ENCODE peak calls at places on chromosomes 3 and 15, in four cellular contexts. E is H1, V is K562, F is GM12878. L is an unnamed sample.
A peak's percentile ranks its signal among the peaks of the same experiment; 100 is the strongest.

GRCh38 chr15:75089781-75090734 is 66.7 kb downstream of the PPCDC start:
- DNase-seq in E (no peak), V (peak; percentile 33), F (no peak), L (no peak)

GRCh38 chr15:59105839-59106238 is 893 bp downstream of the CCNB2 start:
- DNase-seq in E (no peak), V (peak; percentile 27), F (no peak), L (no peak)

GRCh38 chr3:13879102-13879945 is 547 bp downstream of the WNT7A start:
- DNase-seq in E (no peak), V (peak; percentile 18), F (no peak), L (no peak)

GRCh38 chr3:118102737-118103136 is 931.9 kb downstream of the IGSF11 start:
- DNase-seq in E (no peak), V (no peak), F (no peak), L (no peak)

GRCh38 chr15:65524226-65524625 is 6.0 kb upstream of the HACD3 start:
- DNase-seq in E (no peak), V (no peak), F (no peak), L (no peak)

GRCh38 chr3:114121996-114122709 is 56.7 kb downstream of the DRD3 start:
- DNase-seq in E (no peak), V (no peak), F (no peak), L (no peak)

GRCh38 chr3:151203053-151203420 is at the start of gene GPR171:
- DNase-seq in E (no peak), V (no peak), F (peak; percentile 33), L (no peak)

GRCh38 chr3:144380832-144381231 is 409.2 kb downstream of the DIPK2A start:
- DNase-seq in E (no peak), V (no peak), F (no peak), L (no peak)

GRCh38 chr3:170346481-170347125 is 10.9 kb upstream of the SKIL start:
- DNase-seq in E (no peak), V (no peak), F (no peak), L (no peak)

GRCh38 chr15:52004806-52005205 is 14.2 kb upstream of the MAPK6 start:
- DNase-seq in E (no peak), V (no peak), F (no peak), L (no peak)

GRCh38 chr15:58842713-58843396 is 71.8 kb downstream of the MINDY2 start:
- DNase-seq in E (no peak), V (peak; percentile 17), F (peak; percentile 21), L (no peak)

GRCh38 chr3:45890405-45890804 is 4.1 kb downstream of the CCR9 start:
- DNase-seq in E (no peak), V (no peak), F (no peak), L (no peak)

GRCh38 chr3:62559831-62560445 is 186.6 kb upstream of the FEZF2 start:
- DNase-seq in E (no peak), V (no peak), F (no peak), L (no peak)

GRCh38 chr3:186514296-186515002 is 29.7 kb downstream of the CRYGS start:
- DNase-seq in E (no peak), V (peak; percentile 29), F (no peak), L (no peak)

GRCh38 chr15:47587938-47588817 is 129.1 kb upstream of the SEMA6D start:
- DNase-seq in E (no peak), V (no peak), F (no peak), L (no peak)

GRCh38 chr15:35622641-35623340 is 76.8 kb upstream of the DPH6 start:
- DNase-seq in E (no peak), V (no peak), F (no peak), L (no peak)

GRCh38 chr15:31745841-31746240 is 284.5 kb upstream of the CHRNA7 start:
- DNase-seq in E (no peak), V (no peak), F (no peak), L (no peak)

GRCh38 chr15:91694131-91694828 is 159.2 kb upstream of the SLCO3A1 start:
- DNase-seq in E (no peak), V (no peak), F (no peak), L (no peak)

GRCh38 chr3:10370429-10370828 is 49.5 kb upstream of the SEC13 start:
- DNase-seq in E (no peak), V (peak; percentile 78), F (no peak), L (no peak)

GRCh38 chr3:57896046-57896445 is 112.2 kb upstream of the FLNB start:
- DNase-seq in E (no peak), V (no peak), F (no peak), L (no peak)

GRCh38 chr3:9951962-9952805 is at the start of gene PRRT3:
- DNase-seq in E (no peak), V (peak; percentile 76), F (no peak), L (no peak)

GRCh38 chr15:80367094-80367493 is 37.1 kb upstream of the ARNT2 start:
- DNase-seq in E (peak; percentile 15), V (peak; percentile 42), F (no peak), L (peak; percentile 3)

GRCh38 chr15:75107905-75108838 is 84.8 kb downstream of the PPCDC start:
- DNase-seq in E (no peak), V (peak; percentile 14), F (peak; percentile 74), L (peak; percentile 27)

GRCh38 chr3:185693985-185694675 is 108.0 kb downstream of the SENP2 start:
- DNase-seq in E (no peak), V (no peak), F (no peak), L (no peak)

GRCh38 chr3:139935866-139936817 is 1.2 kb downstream of the CLSTN2 start:
- DNase-seq in E (no peak), V (no peak), F (no peak), L (no peak)

GRCh38 chr3:138079901-138080300 is 35.5 kb downstream of the DZIP1L start:
- DNase-seq in E (no peak), V (no peak), F (no peak), L (no peak)
- TF ChIP-seq CBX5 in E (no peak), V (no peak), F (no peak), L (no peak)

GRCh38 chr15:33851079-33851478 is 117.2 kb upstream of the CHRM5 start:
- DNase-seq in E (no peak), V (no peak), F (no peak), L (no peak)

GRCh38 chr15:33848011-33848410 is 120.3 kb upstream of the CHRM5 start:
- DNase-seq in E (no peak), V (no peak), F (no peak), L (no peak)

GRCh38 chr15:33852570-33852969 is 115.7 kb upstream of the CHRM5 start:
- DNase-seq in E (no peak), V (no peak), F (no peak), L (no peak)

GRCh38 chr15:33846862-33847261 is 121.4 kb upstream of the CHRM5 start:
- DNase-seq in E (no peak), V (no peak), F (no peak), L (no peak)

DNA sequence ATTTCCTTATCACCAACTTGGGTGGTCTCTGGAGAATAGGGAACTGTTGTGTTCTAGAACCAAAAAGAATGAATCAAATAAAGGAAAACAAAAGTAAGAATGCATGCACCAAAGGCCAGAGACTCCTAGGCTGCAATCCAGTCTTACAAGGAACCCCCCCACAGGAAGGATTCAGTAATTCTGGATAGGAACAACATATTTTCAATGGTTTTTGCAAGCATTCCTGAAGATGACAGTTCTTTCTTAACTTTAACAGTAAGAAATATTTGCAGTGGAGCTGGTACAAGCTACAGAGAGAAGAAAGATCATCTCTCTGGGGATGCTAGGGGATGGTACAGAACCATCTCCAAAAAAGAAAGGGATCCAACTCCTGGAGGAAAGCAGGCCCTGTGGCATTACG is 116.2 kb upstream of the CHRM5 start:
- DNase-seq in E (no peak), V (no peak), F (no peak), L (no peak)
- TF ChIP-seq CBX5 in E (no peak), V (no peak), F (no peak), L (no peak)

GRCh38 chr3:181943285-181943684 is 231.6 kb downstream of the SOX2 start:
- DNase-seq in E (no peak), V (no peak), F (no peak), L (no peak)
- TF ChIP-seq CBX5 in E (no peak), V (no peak), F (no peak), L (no peak)

GRCh38 chr3:112813723-112814171 is 32.9 kb downstream of the CD200R1L start:
- DNase-seq in E (no peak), V (no peak), F (peak; percentile 69), L (no peak)
- TF ChIP-seq CBX5 in E (no peak), V (no peak), F (peak; percentile 55), L (no peak)

DNA sequence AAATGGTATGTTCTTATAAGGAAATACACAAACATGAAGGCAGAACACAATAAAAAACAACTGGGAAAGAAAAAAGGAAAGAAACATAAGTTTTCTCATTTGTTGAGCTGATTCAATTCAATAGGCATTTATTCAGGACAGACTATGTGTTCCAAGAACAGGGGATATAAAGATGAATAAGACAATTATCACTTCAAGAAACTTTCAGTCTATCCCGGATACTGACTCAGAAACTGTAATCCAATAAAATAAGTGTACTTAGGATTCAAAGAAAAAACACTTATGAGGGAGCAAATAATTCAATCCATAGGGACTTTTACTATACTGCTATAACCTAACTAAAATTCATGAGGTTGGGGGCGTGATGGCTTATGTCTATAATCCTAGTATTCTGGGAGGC is 3.5 kb upstream of the POPDC2 start:
- DNase-seq in E (no peak), V (no peak), F (no peak), L (no peak)
- TF ChIP-seq CBX5 in E (no peak), V (no peak), F (no peak), L (no peak)

GRCh38 chr3:38397320-38397719 is 50.7 kb downstream of the XYLB start:
- DNase-seq in E (no peak), V (no peak), F (no peak), L (peak; percentile 40)
- TF ChIP-seq CBX5 in E (no peak), V (no peak), F (no peak), L (no peak)

GRCh38 chr3:121894191-121894990 is at the start of gene SLC15A2:
- DNase-seq in E (peak; percentile 10), V (no peak), F (no peak), L (no peak)

GRCh38 chr3:121897296-121897695 is 3.1 kb downstream of the SLC15A2 start:
- DNase-seq in E (no peak), V (no peak), F (no peak), L (no peak)

GRCh38 chr3:121896823-121897222 is 2.6 kb downstream of the SLC15A2 start:
- DNase-seq in E (no peak), V (no peak), F (no peak), L (no peak)

GRCh38 chr3:121895121-121895520 is 920 bp downstream of the SLC15A2 start:
- DNase-seq in E (no peak), V (no peak), F (no peak), L (no peak)
- TF ChIP-seq CBX5 in E (no peak), V (no peak), F (no peak), L (no peak)

GRCh38 chr3:171704002-171704401 is 106.3 kb downstream of the PLD1 start:
- DNase-seq in E (no peak), V (peak; percentile 28), F (no peak), L (peak; percentile 9)
- TF ChIP-seq CBX5 in E (no peak), V (no peak), F (no peak), L (no peak)

GRCh38 chr3:5428607-5429516 is 241.4 kb downstream of the EDEM1 start:
- DNase-seq in E (no peak), V (peak; percentile 94), F (peak; percentile 77), L (no peak)
- TF ChIP-seq CBX5 in E (no peak), V (no peak), F (no peak), L (no peak)